ENCODE peak calls at places on chromosome 3, in four cellular contexts. Q is tibial nerve, W is ovary, U is hepatocyte. R is an unnamed sample.

GRCh38 chr3:22475665-22476064 is 724.7 kb upstream of the ZNF385D start:
- DNase-seq in Q (no peak), W (no peak), U (no peak), R (peak; percentile 57)

GRCh38 chr3:171127611-171128010 is 101.1 kb upstream of the SLC2A2 start:
- DNase-seq in Q (no peak), W (no peak), U (no peak), R (no peak)

GRCh38 chr3:66497288-66497972 is 3.4 kb downstream of the LRIG1 start:
- DNase-seq in Q (no peak), W (no peak), U (no peak), R (no peak)

GRCh38 chr3:21839592-21839991 is 88.6 kb upstream of the ZNF385D start:
- DNase-seq in Q (peak; percentile 5), W (no peak), U (peak; percentile 16), R (peak; percentile 95)

GRCh38 chr3:33044676-33045075 is 52.3 kb downstream of the GLB1 start:
- DNase-seq in Q (no peak), W (no peak), U (no peak), R (no peak)

GRCh38 chr3:156630081-156630772 is 44.2 kb upstream of the TIPARP start:
- DNase-seq in Q (no peak), W (no peak), U (no peak), R (no peak)

GRCh38 chr3:68972358-68972979 is 40.1 kb upstream of the TAFA4 start:
- DNase-seq in Q (peak; percentile 8), W (peak; percentile 42), U (peak; percentile 80), R (peak; percentile 66)

GRCh38 chr3:22159004-22159695 is 408.1 kb upstream of the ZNF385D start:
- DNase-seq in Q (no peak), W (no peak), U (peak; percentile 50), R (no peak)

GRCh38 chr3:146469206-146470017 is at the start of gene PLSCR2:
- DNase-seq in Q (peak; percentile 43), W (peak; percentile 67), U (peak; percentile 74), R (peak; percentile 49)

GRCh38 chr3:56976666-56977560 is 83.6 kb upstream of the SPATA12 start:
- DNase-seq in Q (no peak), W (peak; percentile 87), U (peak; percentile 80), R (peak; percentile 78)

GRCh38 chr3:182294696-182295095 is 498.6 kb upstream of the ATP11B start:
- DNase-seq in Q (no peak), W (no peak), U (no peak), R (no peak)

GRCh38 chr3:56379723-56380287 is 88.5 kb downstream of the ERC2 start:
- DNase-seq in Q (no peak), W (no peak), U (no peak), R (no peak)

GRCh38 chr3:76024640-76025039 is 239.3 kb upstream of the ZNF717 start:
- DNase-seq in Q (no peak), W (no peak), U (peak; percentile 22), R (peak; percentile 27)

GRCh38 chr3:414063-414462 is 217.5 kb downstream of the CHL1 start:
- DNase-seq in Q (no peak), W (no peak), U (peak; percentile 49), R (peak; percentile 1)

GRCh38 chr3:143775401-143775970 is 72.8 kb downstream of the SLC9A9 start:
- DNase-seq in Q (no peak), W (no peak), U (peak; percentile 57), R (peak; percentile 7)

GRCh38 chr3:153145454-153145853 is 16.6 kb upstream of the RAP2B start:
- DNase-seq in Q (no peak), W (no peak), U (no peak), R (peak; percentile 21)

GRCh38 chr3:120772081-120772480 is 29.5 kb downstream of the GTF2E1 start:
- DNase-seq in Q (no peak), W (no peak), U (no peak), R (no peak)

GRCh38 chr3:191460360-191460759 is 603 bp upstream of the PYDC2 start:
- DNase-seq in Q (no peak), W (no peak), U (no peak), R (no peak)

GRCh38 chr3:170469151-170470062 is 50.7 kb downstream of the CLDN11 start:
- DNase-seq in Q (peak; percentile 41), W (peak; percentile 65), U (peak; percentile 37), R (peak; percentile 76)

GRCh38 chr3:134038716-134039115 is 9.0 kb upstream of the SLCO2A1 start:
- DNase-seq in Q (no peak), W (no peak), U (peak; percentile 56), R (no peak)

GRCh38 chr3:14245822-14246221 is 67.2 kb downstream of the LSM3 start:
- DNase-seq in Q (no peak), W (no peak), U (no peak), R (no peak)

GRCh38 chr3:42411429-42411828 is 1.0 kb upstream of the LYZL4 start:
- DNase-seq in Q (no peak), W (no peak), U (no peak), R (no peak)

GRCh38 chr3:175005881-175006280 is 146.7 kb downstream of the NAALADL2 start:
- DNase-seq in Q (no peak), W (no peak), U (no peak), R (peak; percentile 41)

GRCh38 chr3:186775999-186776398 is 7.4 kb upstream of the EIF4A2 start:
- DNase-seq in Q (no peak), W (no peak), U (no peak), R (peak; percentile 48)

GRCh38 chr3:39133822-39134221 is 19.6 kb downstream of the CSRNP1 start:
- DNase-seq in Q (no peak), W (no peak), U (no peak), R (no peak)

GRCh38 chr3:115580566-115580965 is 42.7 kb upstream of the GAP43 start:
- DNase-seq in Q (no peak), W (no peak), U (no peak), R (no peak)

GRCh38 chr3:40972350-40972749 is 227.0 kb upstream of the CTNNB1 start:
- DNase-seq in Q (no peak), W (no peak), U (no peak), R (no peak)

GRCh38 chr3:40969341-40969740 is 230.0 kb upstream of the CTNNB1 start:
- DNase-seq in Q (no peak), W (no peak), U (no peak), R (no peak)

GRCh38 chr3:40973141-40973540 is 226.2 kb upstream of the CTNNB1 start:
- DNase-seq in Q (no peak), W (no peak), U (no peak), R (no peak)

GRCh38 chr3:40970067-40970466 is 229.2 kb upstream of the CTNNB1 start:
- DNase-seq in Q (no peak), W (no peak), U (no peak), R (peak; percentile 29)

DNA sequence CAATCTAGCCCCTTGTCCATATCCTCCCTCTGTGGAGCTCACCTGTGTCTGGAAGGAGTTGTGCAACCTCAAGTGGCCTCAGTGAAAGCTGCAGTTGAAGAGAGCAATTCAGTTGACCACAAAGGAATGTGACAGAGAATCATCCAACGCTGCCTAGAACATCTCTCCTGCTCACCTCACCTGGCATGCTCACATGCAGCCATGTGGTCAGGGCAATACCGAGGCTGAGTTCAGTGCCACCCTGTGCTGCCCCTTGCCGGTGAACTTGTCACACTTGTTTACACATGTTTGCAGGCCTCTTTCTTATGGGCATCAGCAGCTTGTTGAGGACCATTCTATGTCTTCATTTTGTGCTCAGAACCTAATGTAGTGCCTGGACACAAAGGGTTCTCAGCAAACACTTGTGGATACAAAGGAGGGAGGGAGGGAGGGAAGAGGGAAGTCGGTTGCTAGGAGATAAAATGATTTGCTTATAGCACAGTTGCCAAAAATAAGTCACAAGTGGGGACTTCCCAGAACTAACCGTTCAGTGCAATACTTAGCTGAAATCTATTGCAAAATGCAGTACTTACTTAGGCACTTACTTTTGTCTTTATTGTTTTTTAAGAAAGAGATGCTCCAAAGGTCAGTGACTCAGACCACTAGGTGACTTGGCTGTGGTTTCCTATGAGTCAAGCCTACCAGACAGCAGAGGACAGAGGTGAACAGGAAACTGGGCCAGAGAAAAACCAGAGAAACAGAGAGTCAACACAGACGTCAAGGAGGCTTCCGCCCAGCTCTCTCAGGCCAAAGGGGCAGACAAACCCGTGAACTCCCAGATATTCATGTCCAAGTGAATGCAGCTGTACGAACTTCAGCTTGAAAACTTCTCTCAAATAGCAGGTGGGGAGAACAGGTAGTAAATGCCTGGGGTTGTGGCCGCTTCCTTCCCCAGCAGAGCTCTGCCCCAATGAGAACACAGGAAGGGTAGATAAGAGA is 227.8 kb upstream of the CTNNB1 start:
- DNase-seq in Q (peak; percentile 88), W (peak; percentile 84), U (peak; percentile 76), R (peak; percentile 95)
- H3K27ac ChIP-seq in Q (peak overlapping the region; percentile 61), W (peak overlapping the region; percentile 30), U (peak overlapping the region; percentile 83), R (peak overlapping the region; percentile 30)

GRCh38 chr3:6915898-6916297 is 55.0 kb downstream of the GRM7 start:
- DNase-seq in Q (no peak), W (no peak), U (no peak), R (no peak)

GRCh38 chr3:6921041-6921440 is 60.1 kb downstream of the GRM7 start:
- DNase-seq in Q (no peak), W (no peak), U (no peak), R (peak; percentile 89)

GRCh38 chr3:6921876-6922275 is 61.0 kb downstream of the GRM7 start:
- DNase-seq in Q (no peak), W (no peak), U (no peak), R (no peak)
- H3K9me3 ChIP-seq in Q (no peaks in the 10 kb centered on the region), W (no peaks in the 10 kb centered on the region), U (no peaks in the 10 kb centered on the region), R (no peaks in the 10 kb centered on the region)

GRCh38 chr3:37941608-37942540 is 48.7 kb upstream of the VILL start:
- DNase-seq in Q (no peak), W (no peak), U (no peak), R (no peak)
- H3K4me1 ChIP-seq in Q (peaks cover 97% of the 10 kb centered on the region), W (peaks cover 36% of the 10 kb centered on the region), U (peaks cover 59% of the 10 kb centered on the region), R (peaks cover 34% of the 10 kb centered on the region)

GRCh38 chr3:25485673-25486072 is 57.6 kb downstream of the RARB start:
- DNase-seq in Q (no peak), W (no peak), U (no peak), R (no peak)
- H3K27ac ChIP-seq in Q (no peak overlapping the region), W (no peak overlapping the region), U (no peak overlapping the region), R (no peak overlapping the region)

DNA sequence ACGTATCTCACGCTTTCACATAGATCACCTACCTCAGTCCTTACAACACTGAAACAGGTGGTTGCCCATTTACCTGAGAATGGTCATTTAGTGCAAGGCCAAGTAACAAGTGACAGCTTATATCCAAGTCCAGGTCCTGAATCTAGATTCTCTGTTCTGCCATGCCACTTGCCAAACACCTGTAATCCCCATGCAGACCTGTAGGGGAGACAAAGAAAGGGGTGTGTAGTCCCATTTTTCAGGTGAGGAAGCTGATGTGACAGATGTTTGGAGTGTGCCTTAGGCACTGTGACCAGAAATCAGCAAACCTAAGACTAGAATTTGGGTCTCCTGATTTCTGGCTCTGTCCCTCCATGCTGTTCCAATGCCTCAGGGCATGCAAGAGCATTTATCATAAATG is 12.7 kb downstream of the ZNF35 start:
- DNase-seq in Q (no peak), W (no peak), U (no peak), R (no peak)
- H3K9me3 ChIP-seq in Q (peaks cover 88% of the 10 kb centered on the region), W (peaks cover 3% of the 10 kb centered on the region), U (no peaks in the 10 kb centered on the region), R (peaks cover 6% of the 10 kb centered on the region)

R was measured in fibroblast of lung.